ENCODE peak calls at places on chromosomes 11 and 22, in seven cellular contexts. One of them, this sample, is unnamed.

GRCh38 chr11:133529807-133530500 is 2.3 kb downstream of the OPCML start:
- DNase-seq in neuronal stem cell: no peak
- DNase-seq in mesenchymal stem cell: no peak
- DNase-seq in H9: no peak
- DNase-seq in mesendoderm: peak; percentile 25
- DNase-seq in trophoblast cell: no peak
- DNase-seq in H1: no peak
- DNase-seq in this sample: no peak

GRCh38 chr11:124172076-124172475 is 11.1 kb upstream of the OR10D3 start:
- DNase-seq in neuronal stem cell: no peak
- DNase-seq in mesenchymal stem cell: no peak
- DNase-seq in H9: no peak
- DNase-seq in mesendoderm: peak; percentile 37
- DNase-seq in trophoblast cell: no peak
- DNase-seq in H1: no peak
- DNase-seq in this sample: no peak

GRCh38 chr11:13120691-13121090 is 111.6 kb downstream of the RASSF10 start:
- DNase-seq in neuronal stem cell: no peak
- DNase-seq in mesenchymal stem cell: peak; percentile 51
- DNase-seq in H9: no peak
- DNase-seq in mesendoderm: no peak
- DNase-seq in trophoblast cell: no peak
- DNase-seq in H1: no peak
- DNase-seq in this sample: peak; percentile 86

GRCh38 chr11:78790784-78791183 is 216.1 kb upstream of the NARS2 start:
- DNase-seq in neuronal stem cell: no peak
- DNase-seq in mesenchymal stem cell: no peak
- DNase-seq in H9: no peak
- DNase-seq in mesendoderm: no peak
- DNase-seq in trophoblast cell: no peak
- DNase-seq in H1: no peak
- DNase-seq in this sample: no peak

GRCh38 chr22:29305836-29306174 is 645 bp upstream of the GAS2L1 start:
- DNase-seq in neuronal stem cell: no peak
- DNase-seq in mesenchymal stem cell: no peak
- DNase-seq in H9: no peak
- DNase-seq in mesendoderm: no peak
- DNase-seq in trophoblast cell: no peak
- DNase-seq in H1: no peak
- DNase-seq in this sample: no peak

GRCh38 chr22:44351685-44352377 is 39.1 kb upstream of the SHISAL1 start:
- DNase-seq in neuronal stem cell: no peak
- DNase-seq in mesenchymal stem cell: peak; percentile 89
- DNase-seq in H9: peak; percentile 69
- DNase-seq in mesendoderm: peak; percentile 94
- DNase-seq in trophoblast cell: peak; percentile 95
- DNase-seq in H1: peak; percentile 57
- DNase-seq in this sample: peak; percentile 95

GRCh38 chr11:36427876-36428275 is 82.2 kb downstream of the TRAF6 start:
- DNase-seq in neuronal stem cell: no peak
- DNase-seq in mesenchymal stem cell: no peak
- DNase-seq in H9: no peak
- DNase-seq in mesendoderm: no peak
- DNase-seq in trophoblast cell: no peak
- DNase-seq in H1: no peak
- DNase-seq in this sample: no peak

GRCh38 chr11:44760917-44761545 is 34.3 kb downstream of the TSPAN18 start:
- DNase-seq in neuronal stem cell: peak; percentile 69
- DNase-seq in mesenchymal stem cell: peak; percentile 94
- DNase-seq in H9: peak; percentile 79
- DNase-seq in mesendoderm: peak; percentile 81
- DNase-seq in trophoblast cell: peak; percentile 18
- DNase-seq in H1: peak; percentile 68
- DNase-seq in this sample: peak; percentile 96

GRCh38 chr11:74726547-74727182 is 4.6 kb downstream of the CHRDL2 start:
- DNase-seq in neuronal stem cell: peak; percentile 59
- DNase-seq in mesenchymal stem cell: peak; percentile 72
- DNase-seq in H9: peak; percentile 82
- DNase-seq in mesendoderm: peak; percentile 75
- DNase-seq in trophoblast cell: peak; percentile 73
- DNase-seq in H1: peak; percentile 47
- DNase-seq in this sample: peak; percentile 85

GRCh38 chr11:72111300-72111699 is 1.2 kb downstream of the ANAPC15 start:
- DNase-seq in neuronal stem cell: no peak
- DNase-seq in mesenchymal stem cell: no peak
- DNase-seq in H9: no peak
- DNase-seq in mesendoderm: no peak
- DNase-seq in trophoblast cell: no peak
- DNase-seq in H1: no peak
- DNase-seq in this sample: no peak

GRCh38 chr11:113874096-113874919 is 1.1 kb downstream of the USP28 start:
- DNase-seq in neuronal stem cell: no peak
- DNase-seq in mesenchymal stem cell: peak; percentile 46
- DNase-seq in H9: no peak
- DNase-seq in mesendoderm: peak; percentile 49
- DNase-seq in trophoblast cell: no peak
- DNase-seq in H1: no peak
- DNase-seq in this sample: peak; percentile 1

GRCh38 chr11:34748036-34748435 is 127.1 kb downstream of the EHF start:
- DNase-seq in neuronal stem cell: no peak
- DNase-seq in mesenchymal stem cell: no peak
- DNase-seq in H9: no peak
- DNase-seq in mesendoderm: no peak
- DNase-seq in trophoblast cell: no peak
- DNase-seq in H1: no peak
- DNase-seq in this sample: no peak

GRCh38 chr11:120023120-120023519 is 114.8 kb downstream of the TRIM29 start:
- DNase-seq in neuronal stem cell: no peak
- DNase-seq in mesenchymal stem cell: no peak
- DNase-seq in H9: peak; percentile 74
- DNase-seq in mesendoderm: peak; percentile 59
- DNase-seq in trophoblast cell: no peak
- DNase-seq in H1: no peak
- DNase-seq in this sample: no peak

GRCh38 chr22:50687829-50688228 is 15.2 kb downstream of the SHANK3 start:
- DNase-seq in neuronal stem cell: no peak
- DNase-seq in mesenchymal stem cell: no peak
- DNase-seq in H9: no peak
- DNase-seq in mesendoderm: no peak
- DNase-seq in trophoblast cell: no peak
- DNase-seq in H1: no peak
- DNase-seq in this sample: no peak

GRCh38 chr11:862028-862703 is 19.5 kb downstream of the TSPAN4 start:
- DNase-seq in neuronal stem cell: no peak
- DNase-seq in mesenchymal stem cell: no peak
- DNase-seq in H9: no peak
- DNase-seq in mesendoderm: no peak
- DNase-seq in trophoblast cell: no peak
- DNase-seq in H1: no peak
- DNase-seq in this sample: no peak

GRCh38 chr11:12160680-12161079 is 50.3 kb downstream of the MICAL2 start:
- DNase-seq in neuronal stem cell: no peak
- DNase-seq in mesenchymal stem cell: peak; percentile 74
- DNase-seq in H9: no peak
- DNase-seq in mesendoderm: no peak
- DNase-seq in trophoblast cell: no peak
- DNase-seq in H1: no peak
- DNase-seq in this sample: peak; percentile 30

GRCh38 chr22:39254789-39255298 is 10.1 kb upstream of the PDGFB start:
- DNase-seq in neuronal stem cell: no peak
- DNase-seq in mesenchymal stem cell: peak; percentile 89
- DNase-seq in H9: no peak
- DNase-seq in mesendoderm: no peak
- DNase-seq in trophoblast cell: peak; percentile 21
- DNase-seq in H1: no peak
- DNase-seq in this sample: peak; percentile 79

GRCh38 chr11:19959210-19959609 is 201.1 kb downstream of the DBX1 start:
- DNase-seq in neuronal stem cell: no peak
- DNase-seq in mesenchymal stem cell: no peak
- DNase-seq in H9: no peak
- DNase-seq in mesendoderm: no peak
- DNase-seq in trophoblast cell: no peak
- DNase-seq in H1: no peak
- DNase-seq in this sample: no peak

DNA sequence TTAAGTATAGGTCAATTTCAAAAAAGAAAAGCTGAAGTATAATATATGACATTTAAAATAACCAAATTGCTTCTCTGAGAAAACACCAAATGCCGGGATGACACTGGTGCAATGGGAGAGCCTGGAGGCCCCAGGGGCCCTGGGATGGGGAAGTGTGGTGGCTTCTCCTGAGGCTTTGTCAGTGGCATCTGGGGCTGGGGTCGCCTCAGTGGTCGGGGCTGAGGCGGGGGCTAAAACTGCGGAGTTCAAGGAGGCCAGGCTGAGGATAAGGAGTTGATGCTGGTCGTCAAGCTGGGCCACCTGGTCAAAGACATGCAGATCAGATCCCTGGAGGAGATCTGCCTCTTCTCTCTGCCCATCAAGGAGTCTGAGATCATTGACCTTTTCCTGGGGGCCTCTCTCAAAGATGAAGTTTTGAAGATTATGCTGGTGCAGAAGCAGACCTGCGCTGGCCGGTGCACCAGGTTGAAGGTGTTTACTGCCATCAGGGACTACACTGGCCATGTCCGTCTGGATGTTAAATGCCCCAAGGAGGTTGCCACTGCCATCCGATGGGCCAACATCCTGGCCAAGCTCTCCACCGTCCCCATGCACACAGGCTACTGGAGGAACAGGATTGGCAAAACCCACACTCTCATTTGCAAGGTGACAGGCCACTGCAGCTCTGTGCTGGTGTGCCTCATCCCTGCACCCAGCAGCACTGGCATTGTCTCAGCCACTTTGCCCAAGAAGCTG is 660.1 kb upstream of the CCDC179 start:
- DNase-seq in neuronal stem cell: no peak
- DNase-seq in mesenchymal stem cell: no peak
- DNase-seq in H9: no peak
- DNase-seq in mesendoderm: no peak
- DNase-seq in trophoblast cell: no peak
- DNase-seq in H1: no peak
- DNase-seq in this sample: no peak
- H3K18ac ChIP-seq in neuronal stem cell: peak overlapping the region; percentile 48
- H3K18ac ChIP-seq in mesenchymal stem cell: no peak overlapping the region
- H3K18ac ChIP-seq in H9: no peak overlapping the region
- H3K18ac ChIP-seq in mesendoderm: no peak overlapping the region
- H3K18ac ChIP-seq in trophoblast cell: no peak overlapping the region
- H3K18ac ChIP-seq in H1: no peak overlapping the region
- H3K18ac ChIP-seq in this sample: no peak overlapping the region

GRCh38 chr11:125273519-125274000 is 109.0 kb downstream of the PKNOX2 start:
- DNase-seq in neuronal stem cell: no peak
- DNase-seq in mesenchymal stem cell: no peak
- DNase-seq in H9: no peak
- DNase-seq in mesendoderm: no peak
- DNase-seq in trophoblast cell: no peak
- DNase-seq in H1: no peak
- DNase-seq in this sample: no peak
- H3K18ac ChIP-seq in neuronal stem cell: no peak overlapping the region
- H3K18ac ChIP-seq in mesenchymal stem cell: no peak overlapping the region
- H3K18ac ChIP-seq in H9: no peak overlapping the region
- H3K18ac ChIP-seq in mesendoderm: no peak overlapping the region
- H3K18ac ChIP-seq in trophoblast cell: no peak overlapping the region
- H3K18ac ChIP-seq in H1: no peak overlapping the region
- H3K18ac ChIP-seq in this sample: no peak overlapping the region

GRCh38 chr22:25165785-25166184 is 33.9 kb upstream of the CRYBB3 start:
- DNase-seq in neuronal stem cell: no peak
- DNase-seq in mesenchymal stem cell: no peak
- DNase-seq in H9: no peak
- DNase-seq in mesendoderm: no peak
- DNase-seq in trophoblast cell: no peak
- DNase-seq in H1: no peak
- DNase-seq in this sample: no peak

GRCh38 chr22:25166266-25167056 is 33.2 kb upstream of the CRYBB3 start:
- DNase-seq in neuronal stem cell: no peak
- DNase-seq in mesenchymal stem cell: no peak
- DNase-seq in H9: no peak
- DNase-seq in mesendoderm: no peak
- DNase-seq in trophoblast cell: no peak
- DNase-seq in H1: no peak
- DNase-seq in this sample: no peak

GRCh38 chr22:25169278-25170031 is 30.2 kb upstream of the CRYBB3 start:
- DNase-seq in neuronal stem cell: no peak
- DNase-seq in mesenchymal stem cell: no peak
- DNase-seq in H9: no peak
- DNase-seq in mesendoderm: no peak
- DNase-seq in trophoblast cell: no peak
- DNase-seq in H1: no peak
- DNase-seq in this sample: no peak

GRCh38 chr22:25167834-25168601 is 31.6 kb upstream of the CRYBB3 start:
- DNase-seq in neuronal stem cell: no peak
- DNase-seq in mesenchymal stem cell: no peak
- DNase-seq in H9: no peak
- DNase-seq in mesendoderm: no peak
- DNase-seq in trophoblast cell: peak; percentile 10
- DNase-seq in H1: no peak
- DNase-seq in this sample: no peak

DNA sequence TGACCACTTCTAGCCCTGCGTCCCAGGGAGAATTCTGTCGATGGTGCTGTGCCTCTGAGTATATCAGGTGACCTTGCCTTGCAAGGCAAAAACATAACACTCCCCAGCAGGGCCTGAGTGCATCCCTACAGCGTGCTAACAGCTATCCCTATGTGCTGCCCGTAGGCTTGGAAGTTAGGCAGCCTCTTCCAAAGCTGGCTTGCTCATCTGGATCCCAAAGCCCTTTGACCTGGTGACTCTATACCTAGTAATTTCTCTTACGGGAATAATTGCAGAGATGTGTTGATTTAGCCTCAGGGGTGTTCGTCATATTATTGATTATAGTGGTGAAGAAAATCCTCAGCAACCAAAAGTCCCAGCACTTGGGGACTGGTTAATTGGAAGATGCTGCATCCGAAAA is 32.6 kb upstream of the CRYBB3 start:
- DNase-seq in neuronal stem cell: no peak
- DNase-seq in mesenchymal stem cell: no peak
- DNase-seq in H9: no peak
- DNase-seq in mesendoderm: no peak
- DNase-seq in trophoblast cell: peak; percentile 15
- DNase-seq in H1: no peak
- DNase-seq in this sample: no peak
- H3K18ac ChIP-seq in neuronal stem cell: no peak overlapping the region
- H3K18ac ChIP-seq in mesenchymal stem cell: no peak overlapping the region
- H3K18ac ChIP-seq in H9: no peak overlapping the region
- H3K18ac ChIP-seq in mesendoderm: no peak overlapping the region
- H3K18ac ChIP-seq in trophoblast cell: no peak overlapping the region
- H3K18ac ChIP-seq in H1: no peak overlapping the region
- H3K18ac ChIP-seq in this sample: no peak overlapping the region

DNA sequence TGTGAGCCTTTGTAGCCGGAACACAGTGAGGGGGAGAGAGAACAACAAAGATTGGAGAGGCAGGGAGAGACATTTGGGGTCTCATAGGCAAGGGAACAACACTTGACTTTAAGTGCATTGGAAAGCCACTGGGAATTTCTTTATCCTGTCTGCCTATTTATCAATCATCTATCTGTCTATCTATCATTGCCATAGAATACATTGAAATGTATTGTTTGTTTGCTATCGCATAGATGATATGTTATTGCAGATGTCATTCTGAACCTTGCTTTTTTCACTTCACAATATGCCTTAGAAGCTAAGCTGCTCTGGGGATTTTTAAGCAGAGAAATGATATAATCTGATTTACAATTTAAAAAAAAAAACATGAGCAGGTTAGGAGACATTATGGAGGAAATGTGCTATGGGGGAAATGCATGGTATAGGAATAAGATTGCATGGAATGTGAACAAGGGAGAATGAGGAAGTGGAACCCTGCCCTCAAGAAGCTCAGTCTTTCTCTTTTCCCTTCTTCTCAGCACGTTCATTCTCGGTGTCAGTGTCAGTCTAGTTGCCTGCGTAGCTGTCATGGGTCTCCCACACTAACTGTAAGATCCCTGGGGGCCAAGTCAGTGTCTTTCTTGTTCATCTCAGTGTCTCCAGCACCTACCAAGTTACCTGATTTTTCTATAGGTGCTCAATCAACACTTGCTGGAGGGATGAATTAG is 158.7 kb upstream of the ARHGAP20 start:
- DNase-seq in neuronal stem cell: no peak
- DNase-seq in mesenchymal stem cell: no peak
- DNase-seq in H9: no peak
- DNase-seq in mesendoderm: no peak
- DNase-seq in trophoblast cell: no peak
- DNase-seq in H1: no peak
- DNase-seq in this sample: no peak
- H3K18ac ChIP-seq in neuronal stem cell: no peak overlapping the region
- H3K18ac ChIP-seq in mesenchymal stem cell: no peak overlapping the region
- H3K18ac ChIP-seq in H9: no peak overlapping the region
- H3K18ac ChIP-seq in mesendoderm: no peak overlapping the region
- H3K18ac ChIP-seq in trophoblast cell: no peak overlapping the region
- H3K18ac ChIP-seq in H1: no peak overlapping the region
- H3K18ac ChIP-seq in this sample: no peak overlapping the region

This sample was measured in IMR-90.